ENCODE peak calls at places on chromosomes 3 and 15, in ten cellular contexts. One of them, this sample, is unnamed.

GRCh38 chr3:99747915-99748314 is 69.7 kb upstream of the CMSS1 start:
- DNase-seq in transverse colon: no peak
- DNase-seq in cardiac muscle cell: no peak
- DNase-seq in nephron progenitor cell: no peak
- DNase-seq in endothelial cell of umbilical vein: peak
- DNase-seq in lower leg skin: no peak
- DNase-seq in OCI-LY7: no peak
- DNase-seq in psoas muscle: no peak
- DNase-seq in fibroblast of villous mesenchyme: no peak
- DNase-seq in AG09309: no peak
- DNase-seq in this sample: no peak

GRCh38 chr15:68400066-68400456 is 31.9 kb downstream of the ITGA11 start:
- DNase-seq in OCI-LY7: no peak
- DNase-seq in transverse colon: no peak
- DNase-seq in nephron progenitor cell: no peak
- DNase-seq in cardiac muscle cell: no peak
- DNase-seq in fibroblast of villous mesenchyme: no peak
- DNase-seq in AG09309: no peak
- DNase-seq in lower leg skin: no peak
- DNase-seq in endothelial cell of umbilical vein: no peak
- DNase-seq in psoas muscle: no peak
- DNase-seq in this sample: no peak

GRCh38 chr15:71111950-71112349 is 3.3 kb upstream of the THSD4 start:
- DNase-seq in nephron progenitor cell: no peak
- DNase-seq in endothelial cell of umbilical vein: no peak
- DNase-seq in psoas muscle: no peak
- DNase-seq in AG09309: no peak
- DNase-seq in transverse colon: no peak
- DNase-seq in lower leg skin: no peak
- DNase-seq in OCI-LY7: no peak
- DNase-seq in fibroblast of villous mesenchyme: no peak
- DNase-seq in cardiac muscle cell: no peak
- DNase-seq in this sample: no peak

GRCh38 chr15:74175271-74176191 is 2.0 kb downstream of the ISLR start:
- DNase-seq in psoas muscle: no peak
- DNase-seq in nephron progenitor cell: no peak
- DNase-seq in fibroblast of villous mesenchyme: no peak
- DNase-seq in OCI-LY7: no peak
- DNase-seq in lower leg skin: no peak
- DNase-seq in endothelial cell of umbilical vein: no peak
- DNase-seq in transverse colon: no peak
- DNase-seq in cardiac muscle cell: no peak
- DNase-seq in AG09309: no peak
- DNase-seq in this sample: peak

GRCh38 chr15:92751528-92751927 is 96.0 kb upstream of the FAM174B start:
- DNase-seq in transverse colon: no peak
- DNase-seq in endothelial cell of umbilical vein: no peak
- DNase-seq in AG09309: no peak
- DNase-seq in lower leg skin: no peak
- DNase-seq in fibroblast of villous mesenchyme: no peak
- DNase-seq in psoas muscle: no peak
- DNase-seq in OCI-LY7: no peak
- DNase-seq in nephron progenitor cell: no peak
- DNase-seq in cardiac muscle cell: no peak
- DNase-seq in this sample: no peak

GRCh38 chr3:60514866-60515265 is 736.4 kb downstream of the FHIT start:
- DNase-seq in lower leg skin: no peak
- DNase-seq in fibroblast of villous mesenchyme: no peak
- DNase-seq in transverse colon: no peak
- DNase-seq in AG09309: no peak
- DNase-seq in endothelial cell of umbilical vein: no peak
- DNase-seq in nephron progenitor cell: peak
- DNase-seq in cardiac muscle cell: no peak
- DNase-seq in psoas muscle: no peak
- DNase-seq in OCI-LY7: no peak
- DNase-seq in this sample: peak

GRCh38 chr3:10456981-10457380 is 48.4 kb downstream of the ATP2B2 start:
- DNase-seq in OCI-LY7: no peak
- DNase-seq in psoas muscle: no peak
- DNase-seq in transverse colon: no peak
- DNase-seq in endothelial cell of umbilical vein: no peak
- DNase-seq in AG09309: no peak
- DNase-seq in cardiac muscle cell: no peak
- DNase-seq in lower leg skin: no peak
- DNase-seq in nephron progenitor cell: no peak
- DNase-seq in fibroblast of villous mesenchyme: no peak
- DNase-seq in this sample: no peak

GRCh38 chr3:175163686-175164085 is 304.6 kb downstream of the NAALADL2 start:
- DNase-seq in lower leg skin: no peak
- DNase-seq in nephron progenitor cell: no peak
- DNase-seq in transverse colon: no peak
- DNase-seq in OCI-LY7: no peak
- DNase-seq in AG09309: no peak
- DNase-seq in fibroblast of villous mesenchyme: no peak
- DNase-seq in endothelial cell of umbilical vein: no peak
- DNase-seq in cardiac muscle cell: no peak
- DNase-seq in psoas muscle: no peak
- DNase-seq in this sample: no peak

GRCh38 chr3:178623666-178624255 is 87.5 kb downstream of the KCNMB2 start:
- DNase-seq in transverse colon: no peak
- DNase-seq in OCI-LY7: no peak
- DNase-seq in endothelial cell of umbilical vein: no peak
- DNase-seq in psoas muscle: no peak
- DNase-seq in fibroblast of villous mesenchyme: peak
- DNase-seq in nephron progenitor cell: no peak
- DNase-seq in lower leg skin: no peak
- DNase-seq in AG09309: no peak
- DNase-seq in cardiac muscle cell: no peak
- DNase-seq in this sample: no peak

GRCh38 chr3:25461946-25462345 is 33.9 kb downstream of the RARB start:
- DNase-seq in transverse colon: no peak
- DNase-seq in fibroblast of villous mesenchyme: no peak
- DNase-seq in OCI-LY7: no peak
- DNase-seq in cardiac muscle cell: no peak
- DNase-seq in endothelial cell of umbilical vein: no peak
- DNase-seq in nephron progenitor cell: no peak
- DNase-seq in psoas muscle: no peak
- DNase-seq in lower leg skin: no peak
- DNase-seq in AG09309: no peak
- DNase-seq in this sample: no peak

GRCh38 chr15:87369269-87369668 is 887.3 kb downstream of the NTRK3 start:
- DNase-seq in cardiac muscle cell: no peak
- DNase-seq in AG09309: peak
- DNase-seq in nephron progenitor cell: no peak
- DNase-seq in OCI-LY7: no peak
- DNase-seq in lower leg skin: no peak
- DNase-seq in transverse colon: no peak
- DNase-seq in psoas muscle: no peak
- DNase-seq in endothelial cell of umbilical vein: no peak
- DNase-seq in fibroblast of villous mesenchyme: peak
- DNase-seq in this sample: no peak

GRCh38 chr3:51024765-51025681 is 350.3 kb downstream of the DOCK3 start:
- DNase-seq in transverse colon: peak
- DNase-seq in cardiac muscle cell: peak
- DNase-seq in OCI-LY7: no peak
- DNase-seq in AG09309: no peak
- DNase-seq in endothelial cell of umbilical vein: no peak
- DNase-seq in fibroblast of villous mesenchyme: no peak
- DNase-seq in lower leg skin: peak
- DNase-seq in psoas muscle: peak
- DNase-seq in nephron progenitor cell: no peak
- DNase-seq in this sample: no peak

GRCh38 chr3:134300520-134300919 is 49.9 kb upstream of the RYK start:
- DNase-seq in cardiac muscle cell: peak
- DNase-seq in fibroblast of villous mesenchyme: no peak
- DNase-seq in AG09309: no peak
- DNase-seq in lower leg skin: no peak
- DNase-seq in transverse colon: no peak
- DNase-seq in endothelial cell of umbilical vein: no peak
- DNase-seq in OCI-LY7: no peak
- DNase-seq in nephron progenitor cell: no peak
- DNase-seq in psoas muscle: no peak
- DNase-seq in this sample: peak

GRCh38 chr3:127325630-127325961 is 37.8 kb upstream of the PRR20G start:
- DNase-seq in cardiac muscle cell: no peak
- DNase-seq in nephron progenitor cell: no peak
- DNase-seq in AG09309: no peak
- DNase-seq in psoas muscle: peak
- DNase-seq in lower leg skin: peak
- DNase-seq in fibroblast of villous mesenchyme: no peak
- DNase-seq in OCI-LY7: no peak
- DNase-seq in transverse colon: no peak
- DNase-seq in endothelial cell of umbilical vein: no peak
- DNase-seq in this sample: no peak

GRCh38 chr15:31049122-31049521 is 52.4 kb downstream of the TRPM1 start:
- DNase-seq in endothelial cell of umbilical vein: no peak
- DNase-seq in nephron progenitor cell: no peak
- DNase-seq in lower leg skin: no peak
- DNase-seq in transverse colon: no peak
- DNase-seq in cardiac muscle cell: no peak
- DNase-seq in OCI-LY7: no peak
- DNase-seq in fibroblast of villous mesenchyme: no peak
- DNase-seq in psoas muscle: no peak
- DNase-seq in AG09309: no peak
- DNase-seq in this sample: no peak

GRCh38 chr15:40006646-40007045 is 32.3 kb downstream of the SRP14 start:
- DNase-seq in AG09309: peak
- DNase-seq in cardiac muscle cell: no peak
- DNase-seq in nephron progenitor cell: no peak
- DNase-seq in lower leg skin: no peak
- DNase-seq in endothelial cell of umbilical vein: no peak
- DNase-seq in transverse colon: no peak
- DNase-seq in OCI-LY7: no peak
- DNase-seq in fibroblast of villous mesenchyme: peak
- DNase-seq in psoas muscle: no peak
- DNase-seq in this sample: no peak

GRCh38 chr3:16513141-16514020 is at the start of gene RFTN1:
- DNase-seq in lower leg skin: peak
- DNase-seq in AG09309: no peak
- DNase-seq in nephron progenitor cell: peak
- DNase-seq in transverse colon: peak
- DNase-seq in psoas muscle: peak
- DNase-seq in fibroblast of villous mesenchyme: peak
- DNase-seq in OCI-LY7: peak
- DNase-seq in endothelial cell of umbilical vein: peak
- DNase-seq in cardiac muscle cell: peak
- DNase-seq in this sample: peak

GRCh38 chr15:101091080-101092017 is 160.5 kb downstream of the CHSY1 start:
- DNase-seq in psoas muscle: no peak
- DNase-seq in transverse colon: no peak
- DNase-seq in nephron progenitor cell: peak
- DNase-seq in fibroblast of villous mesenchyme: peak
- DNase-seq in OCI-LY7: no peak
- DNase-seq in cardiac muscle cell: no peak
- DNase-seq in endothelial cell of umbilical vein: peak
- DNase-seq in AG09309: peak
- DNase-seq in lower leg skin: no peak
- DNase-seq in this sample: no peak

GRCh38 chr3:2770451-2770850 is 339.7 kb downstream of the IL5RA start:
- DNase-seq in transverse colon: no peak
- DNase-seq in fibroblast of villous mesenchyme: peak
- DNase-seq in lower leg skin: no peak
- DNase-seq in cardiac muscle cell: peak
- DNase-seq in nephron progenitor cell: peak
- DNase-seq in OCI-LY7: no peak
- DNase-seq in AG09309: no peak
- DNase-seq in psoas muscle: no peak
- DNase-seq in endothelial cell of umbilical vein: no peak
- DNase-seq in this sample: no peak
- TF ChIP-seq CTCF in transverse colon: no peak
- TF ChIP-seq CTCF in fibroblast of villous mesenchyme: no peak
- TF ChIP-seq CTCF in lower leg skin: no peak
- TF ChIP-seq CTCF in cardiac muscle cell: no peak
- TF ChIP-seq CTCF in nephron progenitor cell: no peak
- TF ChIP-seq CTCF in OCI-LY7: no peak
- TF ChIP-seq CTCF in AG09309: no peak
- TF ChIP-seq CTCF in psoas muscle: no peak
- TF ChIP-seq CTCF in endothelial cell of umbilical vein: no peak
- TF ChIP-seq CTCF in this sample: no peak

GRCh38 chr15:34610388-34610787 is 26.9 kb upstream of the GOLGA8B start:
- DNase-seq in AG09309: no peak
- DNase-seq in lower leg skin: no peak
- DNase-seq in endothelial cell of umbilical vein: peak
- DNase-seq in nephron progenitor cell: no peak
- DNase-seq in cardiac muscle cell: peak
- DNase-seq in OCI-LY7: peak
- DNase-seq in fibroblast of villous mesenchyme: no peak
- DNase-seq in psoas muscle: no peak
- DNase-seq in transverse colon: no peak
- DNase-seq in this sample: no peak
- TF ChIP-seq CTCF in AG09309: peak
- TF ChIP-seq CTCF in lower leg skin: no peak
- TF ChIP-seq CTCF in endothelial cell of umbilical vein: peak
- TF ChIP-seq CTCF in nephron progenitor cell: no peak
- TF ChIP-seq CTCF in cardiac muscle cell: peak
- TF ChIP-seq CTCF in OCI-LY7: peak
- TF ChIP-seq CTCF in fibroblast of villous mesenchyme: peak
- TF ChIP-seq CTCF in psoas muscle: no peak
- TF ChIP-seq CTCF in transverse colon: peak
- TF ChIP-seq CTCF in this sample: peak

DNA sequence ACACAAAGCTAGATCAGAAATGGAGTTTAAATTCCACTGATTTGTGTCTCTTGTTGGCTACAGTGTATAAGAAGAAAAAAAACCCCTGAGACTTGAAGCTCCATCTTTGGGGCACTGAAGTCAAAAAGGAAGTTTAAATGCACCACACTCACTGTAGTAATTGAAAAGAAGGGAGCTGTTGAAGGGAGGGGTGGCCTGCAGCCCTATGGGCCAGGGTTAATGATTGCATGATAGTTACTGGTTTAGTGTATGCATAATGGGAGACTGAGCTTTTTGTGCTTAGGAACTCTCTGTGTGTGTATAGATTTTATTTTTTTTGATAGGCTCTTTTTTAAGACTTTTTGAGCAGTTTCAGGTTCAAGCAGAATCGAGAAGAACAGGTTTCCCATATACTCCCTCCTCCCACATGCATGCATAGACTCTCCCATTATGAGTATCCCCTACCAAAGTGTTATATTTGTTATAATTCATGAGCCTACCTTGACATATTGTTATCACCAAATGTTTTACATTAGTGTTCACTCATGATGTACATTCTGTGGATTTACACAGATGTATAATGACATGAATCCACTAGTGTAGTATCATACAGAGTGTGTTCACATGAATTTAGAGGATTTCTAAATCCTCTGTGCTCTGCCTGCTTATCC is 88.2 kb downstream of the TNFAIP8L3 start:
- DNase-seq in psoas muscle: no peak
- DNase-seq in OCI-LY7: no peak
- DNase-seq in fibroblast of villous mesenchyme: no peak
- DNase-seq in AG09309: no peak
- DNase-seq in endothelial cell of umbilical vein: no peak
- DNase-seq in cardiac muscle cell: no peak
- DNase-seq in transverse colon: no peak
- DNase-seq in lower leg skin: no peak
- DNase-seq in nephron progenitor cell: no peak
- DNase-seq in this sample: no peak
- TF ChIP-seq CTCF in psoas muscle: no peak
- TF ChIP-seq CTCF in OCI-LY7: no peak
- TF ChIP-seq CTCF in fibroblast of villous mesenchyme: no peak
- TF ChIP-seq CTCF in AG09309: no peak
- TF ChIP-seq CTCF in endothelial cell of umbilical vein: no peak
- TF ChIP-seq CTCF in cardiac muscle cell: no peak
- TF ChIP-seq CTCF in transverse colon: no peak
- TF ChIP-seq CTCF in lower leg skin: no peak
- TF ChIP-seq CTCF in nephron progenitor cell: no peak
- TF ChIP-seq CTCF in this sample: no peak

GRCh38 chr3:146817705-146818104 is 212.6 kb upstream of the PLSCR5 start:
- DNase-seq in transverse colon: no peak
- DNase-seq in nephron progenitor cell: no peak
- DNase-seq in fibroblast of villous mesenchyme: peak
- DNase-seq in AG09309: no peak
- DNase-seq in OCI-LY7: no peak
- DNase-seq in endothelial cell of umbilical vein: peak
- DNase-seq in psoas muscle: no peak
- DNase-seq in cardiac muscle cell: peak
- DNase-seq in lower leg skin: no peak
- DNase-seq in this sample: no peak
- TF ChIP-seq CTCF in transverse colon: no peak
- TF ChIP-seq CTCF in nephron progenitor cell: no peak
- TF ChIP-seq CTCF in fibroblast of villous mesenchyme: peak
- TF ChIP-seq CTCF in AG09309: peak
- TF ChIP-seq CTCF in OCI-LY7: peak
- TF ChIP-seq CTCF in endothelial cell of umbilical vein: peak
- TF ChIP-seq CTCF in psoas muscle: peak
- TF ChIP-seq CTCF in cardiac muscle cell: peak
- TF ChIP-seq CTCF in lower leg skin: no peak
- TF ChIP-seq CTCF in this sample: peak

This sample was measured in glutamatergic neuron.